ENCODE peak calls at places on chromosomes 1 and 21, in six cellular contexts. One of them, this sample, is unnamed.
A peak's percentile ranks its signal among the peaks of the same experiment; 100 is the strongest.

GRCh38 chr1:227343727-227344551 is 25.6 kb upstream of the CDC42BPA start:
- DNase-seq in right lobe of liver: no peak
- DNase-seq in aorta: no peak
- DNase-seq in fibroblast of the aortic adventitia: peak; percentile 90
- DNase-seq in heart left ventricle: no peak
- DNase-seq in mucosa of descending colon: no peak
- DNase-seq in this sample: no peak

GRCh38 chr1:110390096-110390495 is 730 bp downstream of the SLC16A4 start:
- DNase-seq in heart left ventricle: peak; percentile 32
- DNase-seq in fibroblast of the aortic adventitia: peak; percentile 86
- DNase-seq in right lobe of liver: no peak
- DNase-seq in mucosa of descending colon: no peak
- DNase-seq in aorta: peak; percentile 75
- DNase-seq in this sample: peak; percentile 86

GRCh38 chr1:179955318-179955638 is 668 bp downstream of the CEP350 start:
- DNase-seq in aorta: no peak
- DNase-seq in fibroblast of the aortic adventitia: peak; percentile 17
- DNase-seq in mucosa of descending colon: no peak
- DNase-seq in heart left ventricle: no peak
- DNase-seq in right lobe of liver: no peak
- DNase-seq in this sample: no peak

GRCh38 chr1:230109871-230110667 is 43.0 kb downstream of the GALNT2 start:
- DNase-seq in mucosa of descending colon: peak; percentile 73
- DNase-seq in heart left ventricle: no peak
- DNase-seq in aorta: no peak
- DNase-seq in fibroblast of the aortic adventitia: no peak
- DNase-seq in right lobe of liver: no peak
- DNase-seq in this sample: no peak

GRCh38 chr21:15775981-15776380 is 46.2 kb downstream of the USP25 start:
- DNase-seq in aorta: no peak
- DNase-seq in heart left ventricle: no peak
- DNase-seq in mucosa of descending colon: no peak
- DNase-seq in fibroblast of the aortic adventitia: peak; percentile 56
- DNase-seq in right lobe of liver: no peak
- DNase-seq in this sample: no peak

GRCh38 chr1:223175032-223175431 is 32.0 kb upstream of the TLR5 start:
- DNase-seq in aorta: no peak
- DNase-seq in mucosa of descending colon: no peak
- DNase-seq in heart left ventricle: no peak
- DNase-seq in right lobe of liver: peak; percentile 69
- DNase-seq in fibroblast of the aortic adventitia: peak; percentile 14
- DNase-seq in this sample: no peak

GRCh38 chr1:243725075-243725474 is 125.0 kb downstream of the AKT3 start:
- DNase-seq in mucosa of descending colon: no peak
- DNase-seq in heart left ventricle: no peak
- DNase-seq in right lobe of liver: no peak
- DNase-seq in aorta: no peak
- DNase-seq in fibroblast of the aortic adventitia: no peak
- DNase-seq in this sample: no peak

GRCh38 chr1:244273845-244274619 is 177.7 kb downstream of the ADSS2 start:
- DNase-seq in right lobe of liver: peak; percentile 82
- DNase-seq in fibroblast of the aortic adventitia: peak; percentile 99
- DNase-seq in mucosa of descending colon: no peak
- DNase-seq in heart left ventricle: peak; percentile 50
- DNase-seq in aorta: peak; percentile 76
- DNase-seq in this sample: peak; percentile 34

GRCh38 chr1:233621923-233622322 is 8.0 kb downstream of the KCNK1 start:
- DNase-seq in heart left ventricle: no peak
- DNase-seq in aorta: no peak
- DNase-seq in fibroblast of the aortic adventitia: no peak
- DNase-seq in mucosa of descending colon: no peak
- DNase-seq in right lobe of liver: no peak
- DNase-seq in this sample: no peak

GRCh38 chr1:116211294-116211693 is 100.1 kb downstream of the MAB21L3 start:
- DNase-seq in right lobe of liver: no peak
- DNase-seq in aorta: no peak
- DNase-seq in heart left ventricle: no peak
- DNase-seq in mucosa of descending colon: no peak
- DNase-seq in fibroblast of the aortic adventitia: no peak
- DNase-seq in this sample: no peak

GRCh38 chr1:205049479-205049878 is 6.5 kb downstream of the CNTN2 start:
- DNase-seq in heart left ventricle: no peak
- DNase-seq in mucosa of descending colon: no peak
- DNase-seq in aorta: no peak
- DNase-seq in fibroblast of the aortic adventitia: no peak
- DNase-seq in right lobe of liver: peak; percentile 85
- DNase-seq in this sample: no peak

GRCh38 chr1:86324423-86324822 is 71.7 kb downstream of the ODF2L start:
- DNase-seq in mucosa of descending colon: no peak
- DNase-seq in heart left ventricle: no peak
- DNase-seq in aorta: no peak
- DNase-seq in fibroblast of the aortic adventitia: no peak
- DNase-seq in right lobe of liver: no peak
- DNase-seq in this sample: no peak

GRCh38 chr1:217889401-217889800 is 258.3 kb downstream of the SPATA17 start:
- DNase-seq in aorta: no peak
- DNase-seq in right lobe of liver: no peak
- DNase-seq in fibroblast of the aortic adventitia: no peak
- DNase-seq in heart left ventricle: no peak
- DNase-seq in mucosa of descending colon: no peak
- DNase-seq in this sample: no peak

GRCh38 chr1:218459878-218460277 is 114.7 kb downstream of the TGFB2 start:
- DNase-seq in aorta: no peak
- DNase-seq in right lobe of liver: no peak
- DNase-seq in heart left ventricle: no peak
- DNase-seq in fibroblast of the aortic adventitia: peak; percentile 94
- DNase-seq in mucosa of descending colon: no peak
- DNase-seq in this sample: no peak

GRCh38 chr1:241470361-241470760 is 49.2 kb downstream of the FH start:
- DNase-seq in aorta: no peak
- DNase-seq in heart left ventricle: no peak
- DNase-seq in fibroblast of the aortic adventitia: no peak
- DNase-seq in mucosa of descending colon: no peak
- DNase-seq in right lobe of liver: no peak
- DNase-seq in this sample: no peak

GRCh38 chr1:111203681-111204210 is 3.3 kb upstream of the DENND2D start:
- DNase-seq in heart left ventricle: peak; percentile 71
- DNase-seq in right lobe of liver: peak; percentile 86
- DNase-seq in aorta: peak; percentile 88
- DNase-seq in mucosa of descending colon: peak; percentile 97
- DNase-seq in fibroblast of the aortic adventitia: no peak
- DNase-seq in this sample: peak; percentile 73

GRCh38 chr1:55352080-55352800 is 137.1 kb upstream of the USP24 start:
- DNase-seq in right lobe of liver: no peak
- DNase-seq in aorta: no peak
- DNase-seq in mucosa of descending colon: no peak
- DNase-seq in heart left ventricle: peak; percentile 42
- DNase-seq in fibroblast of the aortic adventitia: no peak
- DNase-seq in this sample: no peak

GRCh38 chr1:67472056-67472455 is 41.9 kb upstream of the SERBP1 start:
- DNase-seq in fibroblast of the aortic adventitia: no peak
- DNase-seq in heart left ventricle: no peak
- DNase-seq in aorta: no peak
- DNase-seq in mucosa of descending colon: no peak
- DNase-seq in right lobe of liver: no peak
- DNase-seq in this sample: no peak

GRCh38 chr21:38621132-38621531 is 122.9 kb upstream of the ERG start:
- DNase-seq in mucosa of descending colon: no peak
- DNase-seq in aorta: no peak
- DNase-seq in heart left ventricle: no peak
- DNase-seq in fibroblast of the aortic adventitia: no peak
- DNase-seq in right lobe of liver: no peak
- DNase-seq in this sample: no peak

GRCh38 chr1:15975358-15975804 is 520 bp downstream of the ZBTB17 start:
- DNase-seq in aorta: no peak
- DNase-seq in right lobe of liver: peak; percentile 64
- DNase-seq in mucosa of descending colon: peak; percentile 75
- DNase-seq in fibroblast of the aortic adventitia: peak; percentile 30
- DNase-seq in heart left ventricle: peak; percentile 71
- DNase-seq in this sample: no peak

GRCh38 chr1:218383051-218383450 is 37.9 kb downstream of the TGFB2 start:
- DNase-seq in heart left ventricle: no peak
- DNase-seq in right lobe of liver: no peak
- DNase-seq in mucosa of descending colon: no peak
- DNase-seq in aorta: no peak
- DNase-seq in fibroblast of the aortic adventitia: peak; percentile 32
- DNase-seq in this sample: no peak

GRCh38 chr1:6200188-6200809 is 904 bp upstream of the RPL22 start:
- DNase-seq in aorta: no peak
- DNase-seq in heart left ventricle: no peak
- DNase-seq in right lobe of liver: no peak
- DNase-seq in mucosa of descending colon: no peak
- DNase-seq in fibroblast of the aortic adventitia: no peak
- DNase-seq in this sample: no peak

GRCh38 chr1:47997289-47998200 is at the start of gene TRABD2B:
- DNase-seq in heart left ventricle: peak; percentile 82
- DNase-seq in aorta: peak; percentile 86
- DNase-seq in mucosa of descending colon: peak; percentile 70
- DNase-seq in right lobe of liver: peak; percentile 91
- DNase-seq in fibroblast of the aortic adventitia: peak; percentile 60
- DNase-seq in this sample: peak; percentile 95

GRCh38 chr1:116466810-116467557 is 93.9 kb downstream of the ATP1A1 start:
- DNase-seq in fibroblast of the aortic adventitia: no peak
- DNase-seq in heart left ventricle: no peak
- DNase-seq in right lobe of liver: no peak
- DNase-seq in mucosa of descending colon: no peak
- DNase-seq in aorta: no peak
- DNase-seq in this sample: no peak

GRCh38 chr1:34754878-34755637 is at the start of gene GJB5:
- DNase-seq in fibroblast of the aortic adventitia: no peak
- DNase-seq in mucosa of descending colon: no peak
- DNase-seq in heart left ventricle: no peak
- DNase-seq in right lobe of liver: no peak
- DNase-seq in aorta: no peak
- DNase-seq in this sample: no peak

GRCh38 chr1:37850352-37850955 is 8.9 kb downstream of the MTF1 start:
- DNase-seq in heart left ventricle: no peak
- DNase-seq in mucosa of descending colon: no peak
- DNase-seq in fibroblast of the aortic adventitia: no peak
- DNase-seq in aorta: no peak
- DNase-seq in right lobe of liver: no peak
- DNase-seq in this sample: no peak

GRCh38 chr21:42669069-42669468 is 15.6 kb downstream of the PDE9A start:
- DNase-seq in aorta: no peak
- DNase-seq in right lobe of liver: no peak
- DNase-seq in heart left ventricle: no peak
- DNase-seq in mucosa of descending colon: peak; percentile 34
- DNase-seq in fibroblast of the aortic adventitia: peak; percentile 26
- DNase-seq in this sample: no peak

GRCh38 chr1:1440941-1441888 is 5.7 kb downstream of the VWA1 start:
- DNase-seq in mucosa of descending colon: no peak
- DNase-seq in fibroblast of the aortic adventitia: peak; percentile 17
- DNase-seq in right lobe of liver: peak; percentile 68
- DNase-seq in aorta: no peak
- DNase-seq in heart left ventricle: peak; percentile 57
- DNase-seq in this sample: peak; percentile 69
- H3K4me3 ChIP-seq in mucosa of descending colon: no peak overlapping the region
- H3K4me3 ChIP-seq in fibroblast of the aortic adventitia: no peak overlapping the region
- H3K4me3 ChIP-seq in right lobe of liver: no peak overlapping the region
- H3K4me3 ChIP-seq in aorta: no peak overlapping the region
- H3K4me3 ChIP-seq in heart left ventricle: no peak overlapping the region
- H3K4me3 ChIP-seq in this sample: no peak overlapping the region

DNA sequence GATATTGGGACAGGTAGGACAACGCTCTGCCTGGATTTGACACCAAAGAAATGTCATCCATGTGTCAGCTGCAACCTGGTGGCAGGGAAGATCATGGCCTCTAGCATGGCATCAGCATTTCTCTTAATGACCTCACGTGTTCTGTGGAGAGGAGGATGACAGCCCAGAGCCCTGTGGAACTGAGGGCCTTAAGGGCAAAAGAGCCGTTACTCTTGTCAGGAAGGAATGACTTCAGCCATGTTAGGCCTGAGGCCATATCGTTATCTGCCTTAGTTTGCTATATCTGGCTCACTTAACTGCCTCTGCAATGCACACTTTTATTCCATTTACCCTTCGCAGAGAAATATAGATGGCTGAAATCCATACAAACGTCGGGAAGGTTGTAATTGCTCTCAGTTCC is 83.2 kb upstream of the PBX1 start:
- DNase-seq in right lobe of liver: no peak
- DNase-seq in heart left ventricle: no peak
- DNase-seq in mucosa of descending colon: no peak
- DNase-seq in aorta: no peak
- DNase-seq in fibroblast of the aortic adventitia: no peak
- DNase-seq in this sample: no peak
- H3K4me3 ChIP-seq in right lobe of liver: no peak overlapping the region
- H3K4me3 ChIP-seq in heart left ventricle: no peak overlapping the region
- H3K4me3 ChIP-seq in mucosa of descending colon: no peak overlapping the region
- H3K4me3 ChIP-seq in aorta: no peak overlapping the region
- H3K4me3 ChIP-seq in fibroblast of the aortic adventitia: no peak overlapping the region
- H3K4me3 ChIP-seq in this sample: no peak overlapping the region

GRCh38 chr1:169460193-169460833 is 25.4 kb downstream of the SLC19A2 start:
- DNase-seq in right lobe of liver: no peak
- DNase-seq in aorta: no peak
- DNase-seq in fibroblast of the aortic adventitia: peak; percentile 28
- DNase-seq in heart left ventricle: no peak
- DNase-seq in mucosa of descending colon: no peak
- DNase-seq in this sample: no peak
- H3K4me3 ChIP-seq in right lobe of liver: peak overlapping the region; percentile 16
- H3K4me3 ChIP-seq in aorta: no peak overlapping the region
- H3K4me3 ChIP-seq in fibroblast of the aortic adventitia: no peak overlapping the region
- H3K4me3 ChIP-seq in heart left ventricle: peak overlapping the region; percentile 33
- H3K4me3 ChIP-seq in mucosa of descending colon: no peak overlapping the region
- H3K4me3 ChIP-seq in this sample: no peak overlapping the region

GRCh38 chr1:155032886-155033285 is 695 bp downstream of the DCST2 start:
- DNase-seq in right lobe of liver: no peak
- DNase-seq in aorta: no peak
- DNase-seq in heart left ventricle: no peak
- DNase-seq in fibroblast of the aortic adventitia: no peak
- DNase-seq in mucosa of descending colon: no peak
- DNase-seq in this sample: no peak

GRCh38 chr1:155033524-155033923 is at the start of the genes DCST1 and DCST2:
- DNase-seq in aorta: no peak
- DNase-seq in right lobe of liver: no peak
- DNase-seq in heart left ventricle: no peak
- DNase-seq in mucosa of descending colon: no peak
- DNase-seq in fibroblast of the aortic adventitia: no peak
- DNase-seq in this sample: no peak

GRCh38 chr1:155030243-155030795 is 3.3 kb downstream of the DCST2 start:
- DNase-seq in right lobe of liver: no peak
- DNase-seq in mucosa of descending colon: no peak
- DNase-seq in aorta: no peak
- DNase-seq in heart left ventricle: no peak
- DNase-seq in fibroblast of the aortic adventitia: no peak
- DNase-seq in this sample: no peak

GRCh38 chr1:155029513-155030242 is 3.9 kb downstream of the DCST2 start:
- DNase-seq in aorta: no peak
- DNase-seq in fibroblast of the aortic adventitia: no peak
- DNase-seq in right lobe of liver: no peak
- DNase-seq in mucosa of descending colon: no peak
- DNase-seq in heart left ventricle: no peak
- DNase-seq in this sample: no peak

DNA sequence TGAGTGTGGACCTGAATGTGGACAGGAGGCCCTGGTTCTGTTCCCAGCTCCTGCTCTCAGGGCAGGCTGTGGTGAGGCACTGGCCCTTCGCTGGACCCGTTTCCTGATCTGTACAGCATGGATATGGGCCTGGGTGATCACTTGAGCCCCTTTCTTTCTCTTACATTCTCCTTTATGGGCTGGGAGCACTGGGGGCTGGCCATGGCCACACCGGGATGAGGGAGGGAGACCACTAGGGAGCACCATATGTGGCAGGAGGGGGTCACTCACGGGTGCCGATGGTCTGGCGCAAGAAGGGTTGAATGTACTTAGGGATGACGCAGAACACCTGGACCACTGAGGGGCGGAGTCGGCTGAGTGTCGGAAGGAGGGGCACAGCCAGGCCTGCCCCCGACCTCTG is 2.7 kb downstream of the DCST2 start:
- DNase-seq in mucosa of descending colon: no peak
- DNase-seq in heart left ventricle: no peak
- DNase-seq in fibroblast of the aortic adventitia: no peak
- DNase-seq in aorta: no peak
- DNase-seq in right lobe of liver: no peak
- DNase-seq in this sample: no peak
- H3K4me3 ChIP-seq in mucosa of descending colon: no peak overlapping the region
- H3K4me3 ChIP-seq in heart left ventricle: no peak overlapping the region
- H3K4me3 ChIP-seq in fibroblast of the aortic adventitia: no peak overlapping the region
- H3K4me3 ChIP-seq in aorta: no peak overlapping the region
- H3K4me3 ChIP-seq in right lobe of liver: no peak overlapping the region
- H3K4me3 ChIP-seq in this sample: no peak overlapping the region

This sample was measured in tibial artery.